ENCODE peak calls at places on chromosome 1, in ten cellular contexts. One of them, this sample, is unnamed.

GRCh38 chr1:193417420-193417819 is 231.0 kb upstream of the B3GALT2 start:
- DNase-seq in kidney: no peak
- DNase-seq in AG04449: no peak
- DNase-seq in brain microvascular endothelial cell: peak; percentile 45
- DNase-seq in transverse colon: no peak
- DNase-seq in GM23338: no peak
- DNase-seq in cardiac fibroblast: peak; percentile 55
- DNase-seq in nephron progenitor cell: no peak
- DNase-seq in fibroblast of mammary gland: peak; percentile 40
- DNase-seq in fibroblast of pulmonary artery: peak; percentile 34
- DNase-seq in this sample: peak; percentile 29

GRCh38 chr1:206579747-206580437 is 32.4 kb downstream of the EIF2D start:
- DNase-seq in AG04449: no peak
- DNase-seq in kidney: peak; percentile 89
- DNase-seq in fibroblast of pulmonary artery: no peak
- DNase-seq in brain microvascular endothelial cell: no peak
- DNase-seq in GM23338: no peak
- DNase-seq in nephron progenitor cell: no peak
- DNase-seq in transverse colon: peak; percentile 86
- DNase-seq in cardiac fibroblast: peak; percentile 33
- DNase-seq in fibroblast of mammary gland: peak; percentile 79
- DNase-seq in this sample: no peak

GRCh38 chr1:152880907-152881306 is 2.8 kb downstream of the SMCP start:
- DNase-seq in cardiac fibroblast: no peak
- DNase-seq in GM23338: no peak
- DNase-seq in kidney: no peak
- DNase-seq in nephron progenitor cell: no peak
- DNase-seq in fibroblast of mammary gland: no peak
- DNase-seq in transverse colon: no peak
- DNase-seq in brain microvascular endothelial cell: no peak
- DNase-seq in fibroblast of pulmonary artery: no peak
- DNase-seq in AG04449: no peak
- DNase-seq in this sample: no peak

GRCh38 chr1:23634840-23635642 is 56.6 kb upstream of the RPL11 start:
- DNase-seq in brain microvascular endothelial cell: peak; percentile 71
- DNase-seq in cardiac fibroblast: peak; percentile 87
- DNase-seq in fibroblast of pulmonary artery: peak; percentile 84
- DNase-seq in AG04449: peak; percentile 12
- DNase-seq in fibroblast of mammary gland: peak; percentile 81
- DNase-seq in nephron progenitor cell: peak; percentile 53
- DNase-seq in kidney: no peak
- DNase-seq in transverse colon: peak; percentile 69
- DNase-seq in GM23338: peak; percentile 77
- DNase-seq in this sample: no peak

GRCh38 chr1:118986291-118986838 is 1.8 kb downstream of the TBX15 start:
- DNase-seq in fibroblast of pulmonary artery: no peak
- DNase-seq in brain microvascular endothelial cell: no peak
- DNase-seq in transverse colon: no peak
- DNase-seq in fibroblast of mammary gland: peak; percentile 58
- DNase-seq in cardiac fibroblast: peak; percentile 54
- DNase-seq in kidney: no peak
- DNase-seq in GM23338: peak; percentile 41
- DNase-seq in nephron progenitor cell: no peak
- DNase-seq in AG04449: no peak
- DNase-seq in this sample: no peak

GRCh38 chr1:24640288-24640687 is 2.8 kb upstream of the SRRM1 start:
- DNase-seq in transverse colon: peak; percentile 20
- DNase-seq in AG04449: no peak
- DNase-seq in nephron progenitor cell: no peak
- DNase-seq in kidney: no peak
- DNase-seq in brain microvascular endothelial cell: no peak
- DNase-seq in fibroblast of pulmonary artery: peak; percentile 22
- DNase-seq in cardiac fibroblast: peak; percentile 18
- DNase-seq in fibroblast of mammary gland: peak; percentile 40
- DNase-seq in GM23338: no peak
- DNase-seq in this sample: no peak

GRCh38 chr1:100584761-100585745 is 47.1 kb downstream of the GPR88 start:
- DNase-seq in AG04449: no peak
- DNase-seq in brain microvascular endothelial cell: no peak
- DNase-seq in transverse colon: no peak
- DNase-seq in cardiac fibroblast: peak; percentile 72
- DNase-seq in fibroblast of pulmonary artery: peak; percentile 68
- DNase-seq in nephron progenitor cell: no peak
- DNase-seq in fibroblast of mammary gland: peak; percentile 38
- DNase-seq in kidney: no peak
- DNase-seq in GM23338: no peak
- DNase-seq in this sample: no peak

GRCh38 chr1:53089478-53090226 is 27.6 kb downstream of the PODN start:
- DNase-seq in fibroblast of pulmonary artery: peak; percentile 17
- DNase-seq in AG04449: no peak
- DNase-seq in brain microvascular endothelial cell: no peak
- DNase-seq in fibroblast of mammary gland: no peak
- DNase-seq in transverse colon: peak; percentile 54
- DNase-seq in cardiac fibroblast: no peak
- DNase-seq in nephron progenitor cell: no peak
- DNase-seq in kidney: no peak
- DNase-seq in GM23338: no peak
- DNase-seq in this sample: no peak

GRCh38 chr1:109158433-109158832 is 44.5 kb downstream of the ELAPOR1 start:
- DNase-seq in transverse colon: no peak
- DNase-seq in kidney: no peak
- DNase-seq in AG04449: no peak
- DNase-seq in fibroblast of pulmonary artery: no peak
- DNase-seq in cardiac fibroblast: no peak
- DNase-seq in brain microvascular endothelial cell: no peak
- DNase-seq in GM23338: no peak
- DNase-seq in nephron progenitor cell: no peak
- DNase-seq in fibroblast of mammary gland: no peak
- DNase-seq in this sample: no peak

GRCh38 chr1:53918343-53918742 is 24.4 kb downstream of the DIO1 start:
- DNase-seq in kidney: no peak
- DNase-seq in fibroblast of pulmonary artery: peak; percentile 20
- DNase-seq in nephron progenitor cell: no peak
- DNase-seq in cardiac fibroblast: peak; percentile 13
- DNase-seq in brain microvascular endothelial cell: no peak
- DNase-seq in fibroblast of mammary gland: no peak
- DNase-seq in AG04449: no peak
- DNase-seq in transverse colon: no peak
- DNase-seq in GM23338: no peak
- DNase-seq in this sample: no peak

GRCh38 chr1:16243936-16244649 is 7.1 kb upstream of the CPLANE2 start:
- DNase-seq in transverse colon: peak; percentile 85
- DNase-seq in AG04449: peak; percentile 36
- DNase-seq in brain microvascular endothelial cell: peak; percentile 72
- DNase-seq in nephron progenitor cell: peak; percentile 80
- DNase-seq in fibroblast of pulmonary artery: peak; percentile 89
- DNase-seq in kidney: peak; percentile 86
- DNase-seq in cardiac fibroblast: peak; percentile 88
- DNase-seq in fibroblast of mammary gland: peak; percentile 85
- DNase-seq in GM23338: peak; percentile 95
- DNase-seq in this sample: peak; percentile 60

GRCh38 chr1:16245476-16246196 is 8.7 kb upstream of the CPLANE2 start:
- DNase-seq in kidney: no peak
- DNase-seq in AG04449: no peak
- DNase-seq in fibroblast of mammary gland: no peak
- DNase-seq in GM23338: no peak
- DNase-seq in transverse colon: no peak
- DNase-seq in fibroblast of pulmonary artery: no peak
- DNase-seq in cardiac fibroblast: no peak
- DNase-seq in nephron progenitor cell: no peak
- DNase-seq in brain microvascular endothelial cell: no peak
- DNase-seq in this sample: no peak

GRCh38 chr1:16243408-16243690 is 6.4 kb upstream of the CPLANE2 start:
- DNase-seq in brain microvascular endothelial cell: no peak
- DNase-seq in nephron progenitor cell: no peak
- DNase-seq in cardiac fibroblast: no peak
- DNase-seq in AG04449: no peak
- DNase-seq in transverse colon: no peak
- DNase-seq in kidney: no peak
- DNase-seq in GM23338: no peak
- DNase-seq in fibroblast of mammary gland: no peak
- DNase-seq in fibroblast of pulmonary artery: no peak
- DNase-seq in this sample: no peak

GRCh38 chr1:16242556-16243407 is 5.8 kb upstream of the CPLANE2 start:
- DNase-seq in nephron progenitor cell: no peak
- DNase-seq in transverse colon: peak; percentile 7
- DNase-seq in fibroblast of pulmonary artery: no peak
- DNase-seq in brain microvascular endothelial cell: no peak
- DNase-seq in fibroblast of mammary gland: no peak
- DNase-seq in kidney: no peak
- DNase-seq in AG04449: no peak
- DNase-seq in GM23338: no peak
- DNase-seq in cardiac fibroblast: no peak
- DNase-seq in this sample: no peak

GRCh38 chr1:16244650-16245285 is 7.8 kb upstream of the CPLANE2 start:
- DNase-seq in GM23338: no peak
- DNase-seq in fibroblast of pulmonary artery: no peak
- DNase-seq in cardiac fibroblast: no peak
- DNase-seq in kidney: no peak
- DNase-seq in AG04449: no peak
- DNase-seq in nephron progenitor cell: no peak
- DNase-seq in fibroblast of mammary gland: no peak
- DNase-seq in brain microvascular endothelial cell: no peak
- DNase-seq in transverse colon: no peak
- DNase-seq in this sample: no peak
- TF ChIP-seq CTCF in GM23338: no peak
- TF ChIP-seq CTCF in fibroblast of pulmonary artery: no peak
- TF ChIP-seq CTCF in cardiac fibroblast: no peak
- TF ChIP-seq CTCF in kidney: no peak
- TF ChIP-seq CTCF in AG04449: no peak
- TF ChIP-seq CTCF in nephron progenitor cell: no peak
- TF ChIP-seq CTCF in fibroblast of mammary gland: no peak
- TF ChIP-seq CTCF in brain microvascular endothelial cell: no peak
- TF ChIP-seq CTCF in transverse colon: no peak
- TF ChIP-seq CTCF in this sample: no peak

DNA sequence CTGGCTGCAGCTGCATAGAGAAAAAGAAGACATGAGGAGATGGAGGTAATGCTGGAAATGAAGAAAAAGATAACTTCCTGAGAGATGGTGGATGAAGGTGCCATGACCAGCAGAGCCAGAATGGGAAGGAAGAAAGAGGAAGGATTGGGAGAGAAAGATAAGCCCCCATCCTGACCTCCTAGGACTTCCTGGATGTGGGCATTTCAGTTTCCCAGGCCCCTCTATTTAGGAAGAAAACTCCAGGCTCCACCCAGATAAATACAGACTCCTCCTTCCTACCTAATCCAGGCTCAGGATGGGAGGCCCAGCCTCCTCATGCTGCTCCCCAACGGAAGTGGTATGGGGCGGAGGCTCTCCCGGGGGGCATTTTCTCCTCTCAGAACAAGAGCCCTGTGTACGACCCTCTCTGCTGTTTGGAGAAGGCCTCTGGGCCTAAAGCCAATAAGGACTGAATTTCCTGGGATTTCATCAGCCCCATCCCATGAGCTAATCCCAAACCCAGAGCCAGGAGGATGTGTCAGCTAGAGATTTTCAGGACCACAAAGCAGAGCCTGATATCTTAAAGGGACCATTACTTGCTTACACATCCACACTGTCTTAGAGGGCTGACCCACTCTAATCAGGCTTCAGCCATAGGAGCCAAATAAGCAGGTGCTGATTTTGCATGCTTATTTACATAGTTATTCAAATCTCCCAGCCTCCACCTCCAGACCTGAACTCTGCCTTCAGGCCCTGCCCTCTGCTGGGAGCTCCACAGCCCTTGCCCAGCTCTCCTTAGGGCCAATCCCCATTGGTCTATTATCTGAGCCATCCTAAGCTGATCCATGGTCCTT is 5.1 kb upstream of the ARHGEF2 start:
- DNase-seq in cardiac fibroblast: peak; percentile 96
- DNase-seq in AG04449: peak; percentile 96
- DNase-seq in kidney: peak; percentile 94
- DNase-seq in nephron progenitor cell: no peak
- DNase-seq in transverse colon: peak; percentile 45
- DNase-seq in brain microvascular endothelial cell: peak; percentile 88
- DNase-seq in fibroblast of mammary gland: peak; percentile 99
- DNase-seq in fibroblast of pulmonary artery: peak; percentile 98
- DNase-seq in GM23338: peak; percentile 74
- DNase-seq in this sample: peak; percentile 58
- TF ChIP-seq CTCF in cardiac fibroblast: peak; percentile 3
- TF ChIP-seq CTCF in AG04449: no peak
- TF ChIP-seq CTCF in kidney: no peak
- TF ChIP-seq CTCF in nephron progenitor cell: no peak
- TF ChIP-seq CTCF in transverse colon: no peak
- TF ChIP-seq CTCF in brain microvascular endothelial cell: peak; percentile 31
- TF ChIP-seq CTCF in fibroblast of mammary gland: peak; percentile 24
- TF ChIP-seq CTCF in fibroblast of pulmonary artery: peak; percentile 29
- TF ChIP-seq CTCF in GM23338: no peak
- TF ChIP-seq CTCF in this sample: peak; percentile 32

DNA sequence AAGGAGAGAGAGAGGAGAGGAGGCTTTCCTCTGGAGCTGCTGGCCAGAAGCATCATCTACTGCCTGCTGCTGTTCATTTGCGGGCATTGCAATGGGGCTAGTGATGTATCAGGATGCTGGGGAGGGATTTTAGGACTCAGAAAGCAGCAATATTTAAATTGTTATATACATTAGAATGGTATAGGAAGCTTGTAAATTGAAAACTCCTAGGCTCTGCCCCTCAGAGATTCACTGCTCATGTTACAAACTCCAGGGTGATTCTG is 141.9 kb downstream of the ZNF648 start:
- DNase-seq in brain microvascular endothelial cell: no peak
- DNase-seq in fibroblast of pulmonary artery: no peak
- DNase-seq in transverse colon: no peak
- DNase-seq in AG04449: no peak
- DNase-seq in kidney: no peak
- DNase-seq in cardiac fibroblast: no peak
- DNase-seq in nephron progenitor cell: no peak
- DNase-seq in GM23338: peak; percentile 29
- DNase-seq in fibroblast of mammary gland: no peak
- DNase-seq in this sample: no peak
- TF ChIP-seq CTCF in brain microvascular endothelial cell: no peak
- TF ChIP-seq CTCF in fibroblast of pulmonary artery: no peak
- TF ChIP-seq CTCF in transverse colon: no peak
- TF ChIP-seq CTCF in AG04449: no peak
- TF ChIP-seq CTCF in kidney: no peak
- TF ChIP-seq CTCF in cardiac fibroblast: no peak
- TF ChIP-seq CTCF in nephron progenitor cell: no peak
- TF ChIP-seq CTCF in GM23338: peak; percentile 50
- TF ChIP-seq CTCF in fibroblast of mammary gland: no peak
- TF ChIP-seq CTCF in this sample: no peak

DNA sequence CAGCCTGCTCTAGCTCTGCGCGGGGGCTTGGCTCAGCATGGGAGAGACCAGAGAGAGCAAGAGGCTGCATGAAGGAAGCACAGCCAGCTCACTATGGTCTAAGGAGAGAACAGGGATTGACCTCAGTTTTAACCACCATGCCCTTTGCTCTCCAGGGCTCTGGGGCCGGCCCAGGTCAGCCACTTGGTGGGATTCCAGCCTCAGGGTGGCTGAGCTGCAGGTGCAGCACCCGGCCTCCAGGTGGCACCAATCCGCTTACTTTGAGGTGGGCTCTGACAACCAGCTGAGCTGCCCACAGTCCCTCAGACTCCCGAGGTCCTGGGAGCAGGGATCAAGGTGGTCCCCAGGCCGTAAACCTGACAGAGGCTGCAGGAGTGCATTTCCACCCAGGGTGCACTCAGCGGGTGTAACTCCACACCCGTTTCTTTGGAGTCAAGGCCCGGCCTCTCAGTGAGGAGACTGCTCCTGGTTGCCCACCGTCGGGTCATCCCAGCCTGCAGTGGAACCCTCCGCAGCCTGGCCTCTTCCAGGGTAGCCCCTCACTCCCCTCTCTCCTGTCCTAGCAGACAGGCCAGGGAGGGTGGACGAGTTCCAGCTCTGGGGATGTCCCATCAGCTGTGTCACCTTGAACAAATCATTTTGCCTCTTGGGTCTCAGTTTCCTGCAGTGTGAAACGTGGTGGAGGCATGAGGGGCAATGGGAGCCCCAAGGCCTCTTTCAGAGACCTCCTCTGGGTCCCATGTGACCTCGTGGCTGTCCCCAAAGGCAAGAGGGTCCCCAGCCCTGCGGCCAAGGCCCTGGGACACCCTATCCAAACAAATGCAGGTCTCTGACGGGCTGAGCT is 607 bp upstream of the LGR6 start:
- DNase-seq in transverse colon: peak; percentile 64
- DNase-seq in brain microvascular endothelial cell: peak; percentile 42
- DNase-seq in fibroblast of mammary gland: peak; percentile 44
- DNase-seq in AG04449: no peak
- DNase-seq in kidney: peak; percentile 79
- DNase-seq in nephron progenitor cell: peak; percentile 83
- DNase-seq in fibroblast of pulmonary artery: peak; percentile 59
- DNase-seq in cardiac fibroblast: peak; percentile 53
- DNase-seq in GM23338: peak; percentile 88
- DNase-seq in this sample: no peak
- TF ChIP-seq CTCF in transverse colon: peak; percentile 90
- TF ChIP-seq CTCF in brain microvascular endothelial cell: peak; percentile 92
- TF ChIP-seq CTCF in fibroblast of mammary gland: peak; percentile 80
- TF ChIP-seq CTCF in AG04449: peak; percentile 90
- TF ChIP-seq CTCF in kidney: peak; percentile 67
- TF ChIP-seq CTCF in nephron progenitor cell: peak; percentile 81
- TF ChIP-seq CTCF in fibroblast of pulmonary artery: peak; percentile 86
- TF ChIP-seq CTCF in cardiac fibroblast: peak; percentile 89
- TF ChIP-seq CTCF in GM23338: peak; percentile 74
- TF ChIP-seq CTCF in this sample: peak; percentile 82